ENCODE peak calls at places on chromosomes 13 and 19, in nine cellular contexts. Q, I, D, B, X, N, Y, R and E are unnamed samples.
A peak's percentile ranks its signal among the peaks of the same experiment; 100 is the strongest.

GRCh38 chr19:17078038-17078919 is 2.7 kb downstream of the MYO9B start:
- DNase-seq in Q (no peak), I (no peak), D (no peak), B (no peak), X (no peak), N (no peak), Y (no peak), R (no peak), E (no peak)

GRCh38 chr19:34589730-34590129 is 87.2 kb downstream of the SCGB2B2 start:
- DNase-seq in Q (no peak), I (no peak), D (no peak), B (no peak), X (no peak), N (no peak), Y (no peak), R (no peak), E (no peak)

GRCh38 chr19:2270157-2270571 is 11.8 kb downstream of the PEAK3 start:
- DNase-seq in Q (no peak), I (no peak), D (no peak), B (no peak), X (no peak), N (peak; percentile 73), Y (no peak), R (no peak), E (no peak)

GRCh38 chr13:40061466-40062450 is 406.3 kb downstream of the COG6 start:
- DNase-seq in Q (no peak), I (no peak), D (no peak), B (no peak), X (no peak), N (no peak), Y (no peak), R (no peak), E (no peak)

GRCh38 chr13:51562011-51562671 is 22.1 kb upstream of the WDFY2 start:
- DNase-seq in Q (peak; percentile 57), I (no peak), D (no peak), B (no peak), X (no peak), N (no peak), Y (no peak), R (no peak), E (no peak)

GRCh38 chr13:28337196-28338045 is 157.5 kb downstream of the FLT1 start:
- DNase-seq in Q (no peak), I (no peak), D (no peak), B (peak; percentile 48), X (no peak), N (no peak), Y (no peak), R (no peak), E (no peak)

GRCh38 chr19:49301165-49301865 is 23.7 kb downstream of the SLC6A16 start:
- DNase-seq in Q (peak; percentile 76), I (peak; percentile 86), D (peak; percentile 62), B (peak; percentile 81), X (peak; percentile 9), N (peak; percentile 87), Y (no peak), R (peak; percentile 78), E (peak; percentile 44)

GRCh38 chr19:33697766-33698165 is 76.0 kb downstream of the CHST8 start:
- DNase-seq in Q (no peak), I (no peak), D (no peak), B (no peak), X (no peak), N (no peak), Y (no peak), R (no peak), E (no peak)

GRCh38 chr19:8641908-8642547 is 11.6 kb downstream of the NFILZ start:
- DNase-seq in Q (no peak), I (peak; percentile 75), D (no peak), B (peak; percentile 59), X (no peak), N (no peak), Y (peak; percentile 9), R (no peak), E (no peak)

GRCh38 chr13:25375727-25376358 is 4.1 kb downstream of the ATP8A2 start:
- DNase-seq in Q (no peak), I (peak; percentile 80), D (no peak), B (peak; percentile 64), X (no peak), N (no peak), Y (no peak), R (no peak), E (no peak)

GRCh38 chr13:41821195-41821594 is 139.7 kb downstream of the VWA8 start:
- DNase-seq in Q (no peak), I (peak; percentile 38), D (no peak), B (no peak), X (no peak), N (no peak), Y (no peak), R (no peak), E (no peak)

GRCh38 chr19:29483944-29484581 is 41.7 kb upstream of the VSTM2B start:
- DNase-seq in Q (no peak), I (no peak), D (no peak), B (no peak), X (no peak), N (no peak), Y (no peak), R (no peak), E (no peak)

GRCh38 chr13:49029570-49029969 is 53.9 kb downstream of the FNDC3A start:
- DNase-seq in Q (no peak), I (no peak), D (no peak), B (no peak), X (no peak), N (no peak), Y (no peak), R (no peak), E (no peak)

GRCh38 chr19:33214621-33215020 is 11.0 kb downstream of the SLC7A10 start:
- DNase-seq in Q (no peak), I (peak; percentile 80), D (no peak), B (peak; percentile 58), X (no peak), N (peak; percentile 9), Y (no peak), R (no peak), E (no peak)

GRCh38 chr19:42117076-42117475 is 15.2 kb downstream of the POU2F2 start:
- DNase-seq in Q (no peak), I (no peak), D (no peak), B (no peak), X (no peak), N (no peak), Y (no peak), R (no peak), E (no peak)

GRCh38 chr19:54035215-54036178 is 28.2 kb downstream of the VSTM1 start:
- DNase-seq in Q (no peak), I (peak; percentile 68), D (no peak), B (peak; percentile 81), X (peak; percentile 1), N (no peak), Y (no peak), R (no peak), E (no peak)

GRCh38 chr19:39401549-39402416 is 4.9 kb upstream of the ZFP36 start:
- DNase-seq in Q (peak; percentile 80), I (no peak), D (no peak), B (no peak), X (no peak), N (peak; percentile 56), Y (no peak), R (peak; percentile 72), E (peak; percentile 96)

GRCh38 chr13:110309661-110310524 is 2.8 kb downstream of the COL4A2 start:
- DNase-seq in Q (no peak), I (no peak), D (no peak), B (no peak), X (no peak), N (no peak), Y (no peak), R (no peak), E (no peak)

GRCh38 chr13:33087790-33088189 is 71.6 kb downstream of the KL start:
- DNase-seq in Q (no peak), I (no peak), D (no peak), B (no peak), X (no peak), N (no peak), Y (no peak), R (no peak), E (no peak)

GRCh38 chr13:101640797-101641400 is 188.4 kb downstream of the ITGBL1 start:
- DNase-seq in Q (no peak), I (no peak), D (no peak), B (peak; percentile 12), X (no peak), N (no peak), Y (no peak), R (no peak), E (no peak)

GRCh38 chr19:17757125-17757524 is 5.8 kb downstream of the FCHO1 start:
- DNase-seq in Q (no peak), I (no peak), D (no peak), B (peak; percentile 73), X (peak; percentile 84), N (peak; percentile 84), Y (peak; percentile 80), R (no peak), E (no peak)

GRCh38 chr13:72180253-72180952 is 313.4 kb upstream of the DACH1 start:
- DNase-seq in Q (no peak), I (peak; percentile 25), D (no peak), B (no peak), X (no peak), N (no peak), Y (no peak), R (no peak), E (no peak)